ENCODE peak calls at places on chromosomes 7 and 10, in seven cellular contexts. A, H, U, V, Y, J and Q are unnamed samples.

GRCh38 chr7:108037748-108038147 is 34.8 kb upstream of the LAMB1 start:
- DNase-seq in H (no peak), U (no peak), Y (no peak), V (no peak), A (no peak), J (no peak), Q (no peak)

GRCh38 chr7:4406288-4407058 is 275.6 kb upstream of the FOXK1 start:
- DNase-seq in V (peak), A (no peak), Y (no peak), U (no peak), J (peak), H (no peak), Q (no peak)

GRCh38 chr7:118352854-118353453 is 128.4 kb downstream of the ANKRD7 start:
- DNase-seq in J (peak), U (no peak), H (peak), A (no peak), V (peak), Y (peak), Q (no peak)

GRCh38 chr7:27154901-27155815 is 1.3 kb downstream of the HOXA7 start:
- DNase-seq in V (no peak), J (peak), H (no peak), Y (no peak), U (no peak), A (no peak), Q (no peak)

GRCh38 chr10:132471484-132471883 is 66.1 kb upstream of the INPP5A start:
- DNase-seq in U (no peak), H (no peak), J (no peak), V (no peak), A (no peak), Y (no peak), Q (no peak)

GRCh38 chr7:29915481-29916215 is 74.0 kb downstream of the SCRN1 start:
- DNase-seq in J (no peak), U (peak), Y (no peak), A (peak), H (no peak), V (no peak), Q (no peak)

GRCh38 chr7:5139998-5140397 is 50.0 kb upstream of the WIPI2 start:
- DNase-seq in A (no peak), V (peak), H (peak), J (peak), Y (peak), U (peak), Q (no peak)

GRCh38 chr7:74206589-74207120 is 3.2 kb upstream of the LAT2 start:
- DNase-seq in V (peak), A (no peak), Y (peak), U (peak), H (peak), J (peak), Q (peak)

GRCh38 chr10:34593955-34594354 is 221.1 kb downstream of the PARD3 start:
- DNase-seq in A (no peak), J (no peak), V (no peak), Y (no peak), H (no peak), U (no peak), Q (no peak)

GRCh38 chr7:10888861-10889260 is 84.8 kb upstream of the PHF14 start:
- DNase-seq in U (no peak), Y (no peak), V (no peak), H (no peak), J (peak), A (no peak), Q (peak)

GRCh38 chr7:147509859-147510542 is 1080.6 kb upstream of the C7orf33 start:
- DNase-seq in A (no peak), J (no peak), V (peak), Y (no peak), U (no peak), H (no peak), Q (no peak)

GRCh38 chr10:15211464-15211979 is 43.0 kb upstream of the NMT2 start:
- DNase-seq in V (peak), H (peak), A (peak), U (no peak), J (no peak), Y (peak), Q (no peak)

GRCh38 chr7:20542594-20542993 is 72.9 kb upstream of the ABCB5 start:
- DNase-seq in J (no peak), A (no peak), U (peak), Y (no peak), V (peak), H (peak), Q (no peak)

GRCh38 chr7:130963349-130963748 is 229.3 kb upstream of the KLF14 start:
- DNase-seq in A (no peak), H (no peak), J (no peak), Y (no peak), U (no peak), V (no peak), Q (no peak)

GRCh38 chr7:18153183-18153748 is 125.6 kb upstream of the PRPS1L1 start:
- DNase-seq in A (no peak), V (no peak), Y (no peak), H (no peak), J (no peak), U (no peak), Q (no peak)

GRCh38 chr10:78359641-78360091 is 326.0 kb downstream of the RPS24 start:
- DNase-seq in Y (peak), U (no peak), J (no peak), H (no peak), A (no peak), V (no peak), Q (no peak)

GRCh38 chr7:130732980-130733865 is 784 bp downstream of the KLF14 start:
- DNase-seq in J (no peak), A (no peak), V (no peak), H (no peak), U (no peak), Y (no peak), Q (peak)

GRCh38 chr7:50304911-50305621 is 550 bp downstream of the IKZF1 start:
- DNase-seq in H (no peak), Y (no peak), U (no peak), A (no peak), J (peak), V (no peak), Q (peak)

GRCh38 chr7:132169730-132170129 is 406.5 kb downstream of the PLXNA4 start:
- DNase-seq in H (no peak), J (no peak), Y (no peak), U (no peak), A (no peak), V (no peak), Q (no peak)

GRCh38 chr10:110260746-110261477 is 43.8 kb downstream of the SMNDC1 start:
- DNase-seq in H (peak), A (no peak), V (no peak), Y (peak), U (no peak), J (no peak), Q (no peak)

GRCh38 chr7:2929321-2930201 is 85.5 kb upstream of the GNA12 start:
- DNase-seq in U (no peak), A (no peak), Y (no peak), J (no peak), V (no peak), H (no peak), Q (no peak)

GRCh38 chr7:116509982-116510579 is 10.5 kb downstream of the CAV2 start:
- DNase-seq in H (no peak), U (no peak), Y (no peak), J (no peak), V (peak), A (no peak), Q (no peak)

GRCh38 chr7:22793593-22794462 is 28.8 kb downstream of the TOMM7 start:
- DNase-seq in U (no peak), V (no peak), Y (no peak), J (no peak), H (peak), A (no peak), Q (no peak)

GRCh38 chr7:102469972-102470825 is 5.4 kb downstream of the LRWD1 start:
- DNase-seq in U (no peak), H (no peak), Y (no peak), A (no peak), V (no peak), J (no peak), Q (no peak)

GRCh38 chr7:2821842-2822507 is 22.1 kb downstream of the GNA12 start:
- DNase-seq in H (peak), V (peak), Y (peak), U (no peak), A (no peak), J (peak), Q (no peak)

GRCh38 chr10:73060738-73061635 is 35.7 kb downstream of the P4HA1 start:
- DNase-seq in H (peak), A (no peak), Y (peak), V (peak), U (no peak), J (peak), Q (no peak)

GRCh38 chr10:84903320-84903719 is 574.9 kb downstream of the CCSER2 start:
- DNase-seq in H (no peak), A (no peak), J (no peak), V (no peak), Y (no peak), U (peak), Q (no peak)

GRCh38 chr10:128150045-128150493 is 23.8 kb upstream of the MKI67 start:
- DNase-seq in Y (peak), J (peak), U (peak), H (peak), V (peak), A (no peak), Q (peak)

GRCh38 chr7:138981332-138982203 is at the start of gene KIAA1549:
- DNase-seq in A (no peak), H (peak), Y (peak), V (peak), U (no peak), J (peak), Q (no peak)

GRCh38 chr7:67847063-67847798 is 850.6 kb downstream of the TYW1 start:
- DNase-seq in A (no peak), V (no peak), J (no peak), H (no peak), Y (no peak), U (no peak), Q (no peak)

GRCh38 chr7:22671177-22671879 is 55.7 kb upstream of the IL6 start:
- DNase-seq in H (no peak), U (no peak), V (peak), Y (peak), J (no peak), A (no peak), Q (no peak)

GRCh38 chr10:13390604-13391522 is 42.8 kb upstream of the SEPHS1 start:
- DNase-seq in A (no peak), U (no peak), H (peak), Y (no peak), J (no peak), V (no peak), Q (no peak)

GRCh38 chr10:131853610-131853964 is 47.2 kb upstream of the PPP2R2D start:
- DNase-seq in V (no peak), A (no peak), U (no peak), J (no peak), H (no peak), Y (no peak), Q (no peak)

GRCh38 chr10:58585425-58585824 is 72.8 kb downstream of the BICC1 start:
- DNase-seq in V (no peak), Y (no peak), H (no peak), J (no peak), A (no peak), U (no peak), Q (no peak)

GRCh38 chr10:96720422-96721206 is at the start of gene PIK3AP1:
- DNase-seq in J (peak), A (no peak), H (peak), V (peak), U (no peak), Y (no peak), Q (peak)

GRCh38 chr10:52437205-52437646 is 123.1 kb downstream of the DKK1 start:
- DNase-seq in A (no peak), U (no peak), Y (no peak), V (no peak), H (no peak), J (no peak), Q (no peak)

GRCh38 chr10:101831169-101831811 is 12.3 kb downstream of the KCNIP2 start:
- DNase-seq in U (no peak), J (no peak), A (no peak), Y (no peak), V (no peak), H (no peak), Q (no peak)
- H3K4me3 ChIP-seq in U (peak), J (peak), A (peak), Y (peak), V (peak), H (no peak), Q (peak)

DNA sequence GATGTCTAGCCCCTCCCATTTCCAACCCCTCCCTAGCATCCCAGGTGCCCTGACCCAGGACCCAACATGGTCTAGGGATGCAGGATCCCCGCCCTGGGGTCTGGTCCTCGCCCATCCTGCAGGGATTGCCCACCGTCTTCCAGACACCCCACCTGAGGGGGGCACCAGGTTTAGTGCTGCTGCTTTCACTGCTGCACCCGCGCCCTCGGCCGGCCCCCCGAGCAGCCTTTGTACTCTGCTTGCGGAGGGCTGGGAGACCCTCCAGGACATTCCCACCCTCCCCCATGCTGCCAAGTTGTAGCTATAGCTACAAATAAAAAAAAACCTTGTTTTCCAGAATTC is 9.6 kb downstream of the ZYX start:
- DNase-seq in A (no peak), Y (no peak), V (no peak), U (no peak), H (no peak), J (no peak), Q (no peak)
- H3K4me3 ChIP-seq in A (no peak), Y (no peak), V (no peak), U (no peak), H (no peak), J (no peak), Q (no peak)

DNA sequence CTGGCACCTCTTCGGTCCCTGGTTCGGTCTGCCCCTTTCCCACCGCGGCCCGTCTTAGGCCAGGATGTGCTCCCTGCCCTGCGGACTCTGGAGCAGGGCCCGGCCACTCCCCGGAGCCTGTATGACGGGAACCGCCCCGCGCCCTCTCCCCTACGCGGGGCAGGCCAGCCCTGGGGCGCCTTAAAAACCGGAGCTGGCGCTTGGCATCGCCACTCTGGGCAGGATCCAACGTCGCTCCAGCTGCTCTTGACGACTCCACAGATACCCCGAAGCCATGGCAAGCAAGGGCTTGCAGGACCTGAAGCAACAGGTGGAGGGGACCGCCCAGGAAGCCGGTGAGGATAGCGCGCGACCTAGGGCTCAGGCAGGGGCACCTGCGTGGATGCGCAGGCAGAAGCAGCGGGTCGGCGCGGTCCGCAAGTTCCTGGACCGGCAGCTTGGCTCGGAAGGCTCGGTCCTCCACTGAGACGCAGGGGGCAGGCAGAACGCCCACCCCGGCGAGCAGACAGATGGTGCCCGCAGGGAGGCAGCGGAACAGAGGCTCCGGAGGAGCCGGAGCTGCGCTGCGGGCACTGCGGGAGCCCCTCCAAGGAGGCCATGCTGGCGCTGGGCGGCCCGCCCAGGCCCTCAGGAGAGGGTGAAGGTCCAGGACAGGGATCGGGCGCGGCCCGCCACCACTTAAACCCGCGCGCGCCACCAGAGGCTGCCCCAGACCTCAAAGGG is at the start of gene ADIRF:
- DNase-seq in Y (no peak), V (peak), U (no peak), A (no peak), H (no peak), J (no peak), Q (no peak)
- H3K4me3 ChIP-seq in Y (peak), V (peak), U (peak), A (no peak), H (no peak), J (no peak), Q (no peak)

DNA sequence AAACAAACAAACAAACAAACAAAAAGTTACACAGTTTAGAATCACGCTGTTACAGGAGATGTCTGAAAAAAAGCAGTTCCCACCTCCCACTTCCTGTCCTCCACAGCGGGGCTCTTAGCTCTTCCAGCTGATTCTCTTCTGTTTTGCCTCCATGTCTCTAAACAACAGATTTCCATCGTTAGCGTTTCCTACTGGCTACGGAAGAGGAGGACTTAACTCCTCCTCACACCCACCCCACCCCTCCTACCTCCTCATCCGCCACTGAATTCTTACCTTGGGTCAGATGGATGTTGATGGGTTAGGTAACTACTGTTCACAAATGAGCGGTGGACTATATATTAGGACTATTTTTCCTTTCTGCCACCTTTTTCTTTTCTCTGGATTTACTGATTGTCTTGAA is 36.8 kb upstream of the NUB1 start:
- DNase-seq in J (no peak), U (no peak), A (no peak), Y (peak), V (peak), H (peak), Q (no peak)
- H3K4me3 ChIP-seq in J (no peak), U (no peak), A (no peak), Y (peak), V (no peak), H (no peak), Q (no peak)